ENCODE peak calls at places on chromosomes 12 and 14, in six cellular contexts. One of them, this sample, is unnamed.

GRCh38 chr14:100640481-100641273 is 53.5 kb upstream of the BEGAIN start:
- DNase-seq in GM06990: peak
- DNase-seq in ovary: peak
- DNase-seq in fibroblast of the aortic adventitia: no peak
- DNase-seq in suprapubic skin: no peak
- DNase-seq in cardiac fibroblast: no peak
- DNase-seq in this sample: no peak

GRCh38 chr12:91129662-91130362 is 18.5 kb upstream of the LUM start:
- DNase-seq in GM06990: no peak
- DNase-seq in suprapubic skin: no peak
- DNase-seq in cardiac fibroblast: no peak
- DNase-seq in ovary: no peak
- DNase-seq in fibroblast of the aortic adventitia: no peak
- DNase-seq in this sample: no peak

GRCh38 chr12:112183141-112183581 is 57.8 kb downstream of the TRAFD1 start:
- DNase-seq in suprapubic skin: no peak
- DNase-seq in cardiac fibroblast: peak
- DNase-seq in ovary: no peak
- DNase-seq in GM06990: no peak
- DNase-seq in fibroblast of the aortic adventitia: peak
- DNase-seq in this sample: no peak

GRCh38 chr14:92651106-92651792 is 97.2 kb downstream of the LGMN start:
- DNase-seq in ovary: no peak
- DNase-seq in cardiac fibroblast: no peak
- DNase-seq in suprapubic skin: no peak
- DNase-seq in fibroblast of the aortic adventitia: no peak
- DNase-seq in GM06990: peak
- DNase-seq in this sample: no peak

GRCh38 chr12:124464830-124465229 is 102.6 kb downstream of the NCOR2 start:
- DNase-seq in cardiac fibroblast: no peak
- DNase-seq in suprapubic skin: no peak
- DNase-seq in fibroblast of the aortic adventitia: no peak
- DNase-seq in GM06990: no peak
- DNase-seq in ovary: no peak
- DNase-seq in this sample: no peak

GRCh38 chr14:71591929-71592328 is 340.3 kb upstream of the RGS6 start:
- DNase-seq in ovary: no peak
- DNase-seq in cardiac fibroblast: peak
- DNase-seq in suprapubic skin: no peak
- DNase-seq in GM06990: no peak
- DNase-seq in fibroblast of the aortic adventitia: peak
- DNase-seq in this sample: no peak

GRCh38 chr12:80684077-80684495 is 23.3 kb upstream of the MYF6 start:
- DNase-seq in cardiac fibroblast: no peak
- DNase-seq in suprapubic skin: no peak
- DNase-seq in ovary: no peak
- DNase-seq in GM06990: no peak
- DNase-seq in fibroblast of the aortic adventitia: no peak
- DNase-seq in this sample: no peak

GRCh38 chr12:69102856-69103255 is 136.5 kb upstream of the CPSF6 start:
- DNase-seq in cardiac fibroblast: no peak
- DNase-seq in fibroblast of the aortic adventitia: no peak
- DNase-seq in GM06990: no peak
- DNase-seq in suprapubic skin: no peak
- DNase-seq in ovary: no peak
- DNase-seq in this sample: no peak

GRCh38 chr12:64814432-64814831 is 10.0 kb upstream of the TBC1D30 start:
- DNase-seq in cardiac fibroblast: no peak
- DNase-seq in fibroblast of the aortic adventitia: no peak
- DNase-seq in GM06990: no peak
- DNase-seq in ovary: no peak
- DNase-seq in suprapubic skin: no peak
- DNase-seq in this sample: no peak

GRCh38 chr14:23209651-23210423 is 26.4 kb upstream of the SLC7A8 start:
- DNase-seq in GM06990: no peak
- DNase-seq in cardiac fibroblast: peak
- DNase-seq in ovary: no peak
- DNase-seq in fibroblast of the aortic adventitia: no peak
- DNase-seq in suprapubic skin: no peak
- DNase-seq in this sample: no peak

GRCh38 chr14:74019743-74020142 is 594 bp downstream of the BBOF1 start:
- DNase-seq in fibroblast of the aortic adventitia: peak
- DNase-seq in GM06990: no peak
- DNase-seq in ovary: no peak
- DNase-seq in cardiac fibroblast: peak
- DNase-seq in suprapubic skin: no peak
- DNase-seq in this sample: no peak

GRCh38 chr12:62848418-62848817 is 86.5 kb downstream of the PPM1H start:
- DNase-seq in ovary: no peak
- DNase-seq in cardiac fibroblast: no peak
- DNase-seq in fibroblast of the aortic adventitia: peak
- DNase-seq in suprapubic skin: no peak
- DNase-seq in GM06990: no peak
- DNase-seq in this sample: no peak

GRCh38 chr14:38207830-38208815 is at the start of gene SSTR1:
- DNase-seq in ovary: no peak
- DNase-seq in fibroblast of the aortic adventitia: peak
- DNase-seq in GM06990: no peak
- DNase-seq in suprapubic skin: no peak
- DNase-seq in cardiac fibroblast: peak
- DNase-seq in this sample: no peak

GRCh38 chr12:130920711-130921381 is 32.9 kb upstream of the ADGRD1 start:
- DNase-seq in fibroblast of the aortic adventitia: peak
- DNase-seq in suprapubic skin: peak
- DNase-seq in ovary: peak
- DNase-seq in GM06990: no peak
- DNase-seq in cardiac fibroblast: peak
- DNase-seq in this sample: no peak

GRCh38 chr12:110199360-110200123 is 75.4 kb downstream of the IFT81 start:
- DNase-seq in suprapubic skin: no peak
- DNase-seq in cardiac fibroblast: peak
- DNase-seq in ovary: no peak
- DNase-seq in GM06990: peak
- DNase-seq in fibroblast of the aortic adventitia: peak
- DNase-seq in this sample: no peak

GRCh38 chr12:48105867-48106563 is at the start of gene SENP1:
- DNase-seq in suprapubic skin: peak
- DNase-seq in ovary: peak
- DNase-seq in cardiac fibroblast: peak
- DNase-seq in GM06990: peak
- DNase-seq in fibroblast of the aortic adventitia: peak
- DNase-seq in this sample: peak

GRCh38 chr14:90495357-90496276 is 98.8 kb downstream of the CALM1 start:
- DNase-seq in cardiac fibroblast: peak
- DNase-seq in suprapubic skin: peak
- DNase-seq in ovary: no peak
- DNase-seq in GM06990: no peak
- DNase-seq in fibroblast of the aortic adventitia: peak
- DNase-seq in this sample: peak

GRCh38 chr12:75444444-75445136 is 36.0 kb upstream of the GLIPR1 start:
- DNase-seq in cardiac fibroblast: peak
- DNase-seq in GM06990: no peak
- DNase-seq in suprapubic skin: no peak
- DNase-seq in fibroblast of the aortic adventitia: peak
- DNase-seq in ovary: no peak
- DNase-seq in this sample: no peak

GRCh38 chr14:76348898-76349297 is 27.0 kb upstream of the ESRRB start:
- DNase-seq in cardiac fibroblast: peak
- DNase-seq in GM06990: no peak
- DNase-seq in ovary: no peak
- DNase-seq in fibroblast of the aortic adventitia: peak
- DNase-seq in suprapubic skin: no peak
- DNase-seq in this sample: no peak

GRCh38 chr14:103281496-103282231 is 52.4 kb upstream of the EIF5 start:
- DNase-seq in ovary: peak
- DNase-seq in cardiac fibroblast: peak
- DNase-seq in suprapubic skin: no peak
- DNase-seq in GM06990: no peak
- DNase-seq in fibroblast of the aortic adventitia: peak
- DNase-seq in this sample: no peak

GRCh38 chr14:92928258-92928629 is 5.3 kb downstream of the CHGA start:
- DNase-seq in GM06990: no peak
- DNase-seq in cardiac fibroblast: no peak
- DNase-seq in fibroblast of the aortic adventitia: no peak
- DNase-seq in ovary: no peak
- DNase-seq in suprapubic skin: no peak
- DNase-seq in this sample: no peak

GRCh38 chr14:36513451-36514277 is 6.4 kb downstream of the NKX2-1 start:
- DNase-seq in suprapubic skin: no peak
- DNase-seq in ovary: no peak
- DNase-seq in fibroblast of the aortic adventitia: no peak
- DNase-seq in cardiac fibroblast: no peak
- DNase-seq in GM06990: no peak
- DNase-seq in this sample: no peak

GRCh38 chr12:75568387-75568786 is 57.0 kb upstream of the KRR1 start:
- DNase-seq in suprapubic skin: no peak
- DNase-seq in ovary: no peak
- DNase-seq in fibroblast of the aortic adventitia: peak
- DNase-seq in cardiac fibroblast: peak
- DNase-seq in GM06990: no peak
- DNase-seq in this sample: no peak

GRCh38 chr12:76519538-76519937 is 40.0 kb downstream of the OSBPL8 start:
- DNase-seq in GM06990: no peak
- DNase-seq in fibroblast of the aortic adventitia: no peak
- DNase-seq in cardiac fibroblast: no peak
- DNase-seq in ovary: no peak
- DNase-seq in suprapubic skin: no peak
- DNase-seq in this sample: no peak

GRCh38 chr12:14950982-14951746 is 10.2 kb downstream of the ARHGDIB start:
- DNase-seq in cardiac fibroblast: peak
- DNase-seq in GM06990: no peak
- DNase-seq in ovary: no peak
- DNase-seq in fibroblast of the aortic adventitia: no peak
- DNase-seq in suprapubic skin: no peak
- DNase-seq in this sample: no peak

GRCh38 chr12:108914031-108914630 is 34.2 kb downstream of the DAO start:
- DNase-seq in suprapubic skin: no peak
- DNase-seq in fibroblast of the aortic adventitia: peak
- DNase-seq in GM06990: no peak
- DNase-seq in ovary: no peak
- DNase-seq in cardiac fibroblast: peak
- DNase-seq in this sample: no peak

GRCh38 chr12:3967556-3968160 is 94.5 kb upstream of the PARP11 start:
- DNase-seq in suprapubic skin: no peak
- DNase-seq in GM06990: no peak
- DNase-seq in fibroblast of the aortic adventitia: no peak
- DNase-seq in cardiac fibroblast: no peak
- DNase-seq in ovary: no peak
- DNase-seq in this sample: no peak

GRCh38 chr14:94588311-94588710 is 7.1 kb downstream of the SERPINA5 start:
- DNase-seq in cardiac fibroblast: peak
- DNase-seq in ovary: no peak
- DNase-seq in suprapubic skin: no peak
- DNase-seq in fibroblast of the aortic adventitia: no peak
- DNase-seq in GM06990: no peak
- DNase-seq in this sample: no peak

GRCh38 chr12:113889076-113889475 is 77.0 kb downstream of the RBM19 start:
- DNase-seq in cardiac fibroblast: no peak
- DNase-seq in suprapubic skin: no peak
- DNase-seq in ovary: no peak
- DNase-seq in fibroblast of the aortic adventitia: peak
- DNase-seq in GM06990: no peak
- DNase-seq in this sample: no peak
- TF ChIP-seq CTCF in cardiac fibroblast: no peak
- TF ChIP-seq CTCF in suprapubic skin: no peak
- TF ChIP-seq CTCF in ovary: no peak
- TF ChIP-seq CTCF in fibroblast of the aortic adventitia: no peak
- TF ChIP-seq CTCF in GM06990: no peak
- TF ChIP-seq CTCF in this sample: no peak

DNA sequence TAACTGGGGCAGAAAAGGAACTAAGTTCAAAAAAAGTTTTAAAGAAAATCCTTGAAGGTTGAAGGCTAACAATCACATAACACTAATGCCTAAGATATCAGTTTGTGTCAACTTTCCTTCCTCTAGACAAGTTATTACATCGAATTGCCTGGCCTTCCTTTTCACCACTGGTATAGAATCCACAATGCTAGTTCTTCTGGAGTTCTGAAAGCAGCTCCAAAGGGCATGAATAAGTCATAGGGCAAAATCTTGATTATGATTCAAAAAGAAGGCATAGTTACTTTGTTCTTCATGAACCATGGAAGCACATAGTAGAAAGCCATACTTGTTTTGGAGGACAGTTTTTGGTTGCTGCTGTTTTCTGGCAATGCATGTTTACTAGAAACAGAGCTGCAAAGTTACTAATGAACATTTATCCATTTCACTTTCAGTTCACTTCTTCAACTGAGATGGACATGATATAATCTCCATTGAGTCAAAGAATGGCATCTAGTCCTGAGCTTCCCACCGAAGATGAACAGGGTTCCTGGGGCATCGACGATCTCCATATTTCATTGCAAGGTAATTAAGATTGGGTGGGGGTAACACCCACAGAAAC is 56.0 kb downstream of the SYNE2 start:
- DNase-seq in fibroblast of the aortic adventitia: no peak
- DNase-seq in cardiac fibroblast: no peak
- DNase-seq in suprapubic skin: no peak
- DNase-seq in ovary: no peak
- DNase-seq in GM06990: no peak
- DNase-seq in this sample: no peak
- H3K4me3 ChIP-seq in fibroblast of the aortic adventitia: peak
- H3K4me3 ChIP-seq in cardiac fibroblast: no peak
- H3K4me3 ChIP-seq in suprapubic skin: peak
- H3K4me3 ChIP-seq in ovary: peak
- H3K4me3 ChIP-seq in GM06990: peak
- H3K4me3 ChIP-seq in this sample: no peak

DNA sequence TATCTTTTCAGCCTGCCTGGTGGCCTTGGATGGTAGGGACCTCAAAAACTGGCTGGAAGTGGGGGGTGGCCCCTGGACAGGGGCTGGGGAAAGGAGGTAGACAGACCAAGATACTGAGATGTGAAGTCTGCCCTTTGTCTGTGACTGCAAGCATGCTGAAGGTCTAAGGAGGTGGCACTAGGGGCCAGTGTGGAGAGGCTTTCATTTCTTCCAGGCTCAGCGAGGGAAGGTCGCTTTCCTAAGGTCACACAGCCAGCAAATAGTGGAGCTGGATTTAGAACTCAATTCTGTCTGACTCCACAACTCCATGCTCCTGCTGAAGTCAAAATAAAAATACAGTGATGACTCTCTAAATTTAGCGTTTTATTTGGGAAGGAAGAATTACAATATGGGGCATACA is 11.3 kb upstream of the PLBD2 start:
- DNase-seq in ovary: no peak
- DNase-seq in cardiac fibroblast: no peak
- DNase-seq in GM06990: no peak
- DNase-seq in fibroblast of the aortic adventitia: no peak
- DNase-seq in suprapubic skin: no peak
- DNase-seq in this sample: no peak
- TF ChIP-seq CTCF in ovary: no peak
- TF ChIP-seq CTCF in cardiac fibroblast: no peak
- TF ChIP-seq CTCF in GM06990: no peak
- TF ChIP-seq CTCF in fibroblast of the aortic adventitia: no peak
- TF ChIP-seq CTCF in suprapubic skin: no peak
- TF ChIP-seq CTCF in this sample: no peak

DNA sequence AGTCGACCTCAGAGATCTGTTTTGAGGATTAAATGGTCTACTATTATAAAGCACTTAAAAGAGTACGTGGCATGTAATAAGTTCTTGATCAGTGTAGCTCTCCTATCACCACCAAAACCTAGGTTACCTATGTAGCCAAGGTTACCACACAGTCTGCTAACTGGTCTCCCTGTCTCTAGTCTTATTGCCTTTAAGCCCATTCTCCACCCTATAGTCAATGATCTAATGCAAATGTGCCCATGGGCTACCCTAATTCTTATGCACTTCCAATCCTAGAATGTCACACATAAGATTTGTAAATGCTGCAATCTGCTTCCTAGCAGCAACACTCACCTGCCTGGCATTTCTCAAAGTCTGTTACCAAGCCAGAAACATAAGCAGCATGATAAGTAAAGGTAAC is 44.9 kb downstream of the C2CD5 start:
- DNase-seq in cardiac fibroblast: no peak
- DNase-seq in GM06990: no peak
- DNase-seq in fibroblast of the aortic adventitia: no peak
- DNase-seq in suprapubic skin: no peak
- DNase-seq in ovary: no peak
- DNase-seq in this sample: no peak
- H3K4me3 ChIP-seq in cardiac fibroblast: no peak
- H3K4me3 ChIP-seq in GM06990: no peak
- H3K4me3 ChIP-seq in fibroblast of the aortic adventitia: no peak
- H3K4me3 ChIP-seq in suprapubic skin: no peak
- H3K4me3 ChIP-seq in ovary: no peak
- H3K4me3 ChIP-seq in this sample: no peak

This sample was measured in LNCaP clone FGC.